ENCODE peak calls at places on chromosomes 1 and 21, in seven cellular contexts. F is HEK293T; N is activated CD4-positive, alpha-beta T cell treated with anti-CD3 and anti-CD28 coated beads for 36 hours; R is fibroblast of pulmonary artery; A is iris pigment epithelial cell; K is amniotic stem cell; I is hypothalamus. D is an unnamed sample.
A peak's percentile ranks its signal among the peaks of the same experiment; 100 is the strongest.

GRCh38 chr1:119101563-119101962 is 38.9 kb downstream of the WARS2 start:
- DNase-seq in F (no peak), N (no peak), R (peak; percentile 85), A (peak; percentile 97), K (no peak), I (no peak), D (no peak)

GRCh38 chr1:9671377-9672140 is 20.0 kb downstream of the PIK3CD start:
- DNase-seq in F (no peak), N (peak; percentile 51), R (no peak), A (peak; percentile 81), K (no peak), I (no peak), D (peak; percentile 59)

GRCh38 chr1:56180806-56181205 is 398.6 kb downstream of the PLPP3 start:
- DNase-seq in F (no peak), N (no peak), R (peak; percentile 30), A (no peak), K (no peak), I (no peak), D (no peak)

GRCh38 chr21:41164981-41165650 is 2.8 kb upstream of the BACE2 start:
- DNase-seq in F (no peak), N (no peak), R (peak; percentile 29), A (no peak), K (no peak), I (no peak), D (no peak)

GRCh38 chr1:218371927-218372672 is 27.0 kb downstream of the TGFB2 start:
- DNase-seq in F (no peak), N (no peak), R (peak; percentile 80), A (peak; percentile 74), K (no peak), I (no peak), D (no peak)

GRCh38 chr21:42527489-42528158 is 14.0 kb downstream of the SLC37A1 start:
- DNase-seq in F (no peak), N (peak; percentile 78), R (no peak), A (no peak), K (no peak), I (no peak), D (peak; percentile 87)

GRCh38 chr1:61639218-61639617 is 85.7 kb downstream of the TM2D1 start:
- DNase-seq in F (no peak), N (no peak), R (peak; percentile 13), A (no peak), K (no peak), I (no peak), D (no peak)

GRCh38 chr1:22550021-22550420 is 13.3 kb upstream of the EPHA8 start:
- DNase-seq in F (no peak), N (no peak), R (no peak), A (no peak), K (no peak), I (no peak), D (no peak)

GRCh38 chr1:58158465-58159423 is 387.8 kb downstream of the OMA1 start:
- DNase-seq in F (no peak), N (no peak), R (no peak), A (no peak), K (no peak), I (no peak), D (no peak)

GRCh38 chr1:211975152-211975941 is 60.0 kb downstream of the INTS7 start:
- DNase-seq in F (no peak), N (no peak), R (peak; percentile 11), A (peak; percentile 41), K (no peak), I (no peak), D (no peak)

GRCh38 chr1:14662116-14662515 is 63.6 kb downstream of the KAZN start:
- DNase-seq in F (no peak), N (no peak), R (no peak), A (no peak), K (no peak), I (no peak), D (no peak)

GRCh38 chr1:61951731-61952585 is 209.7 kb downstream of the PATJ start:
- DNase-seq in F (no peak), N (no peak), R (peak; percentile 44), A (peak; percentile 66), K (no peak), I (no peak), D (no peak)

GRCh38 chr21:42460391-42461184 is 35.4 kb downstream of the RSPH1 start:
- DNase-seq in F (no peak), N (peak; percentile 62), R (no peak), A (no peak), K (no peak), I (no peak), D (peak; percentile 75)

GRCh38 chr1:56339093-56339492 is 240.3 kb downstream of the PLPP3 start:
- DNase-seq in F (no peak), N (no peak), R (no peak), A (no peak), K (no peak), I (no peak), D (no peak)

GRCh38 chr1:102572637-102573036 is 535.7 kb downstream of the COL11A1 start:
- DNase-seq in F (no peak), N (no peak), R (no peak), A (no peak), K (no peak), I (no peak), D (no peak)

GRCh38 chr1:156814571-156815260 is 1.9 kb downstream of the SH2D2A start:
- DNase-seq in F (no peak), N (peak; percentile 74), R (no peak), A (no peak), K (no peak), I (no peak), D (peak; percentile 77)

GRCh38 chr1:7827134-7827955 is 25.5 kb downstream of the UTS2 start:
- DNase-seq in F (no peak), N (peak; percentile 35), R (peak; percentile 29), A (peak; percentile 12), K (no peak), I (no peak), D (peak; percentile 25)

GRCh38 chr1:201155354-201155753 is 1.1 kb upstream of the TMEM9 start:
- DNase-seq in F (no peak), N (no peak), R (no peak), A (no peak), K (no peak), I (no peak), D (no peak)

GRCh38 chr1:8134546-8135235 is 108.6 kb upstream of the ERRFI1 start:
- DNase-seq in F (no peak), N (no peak), R (peak; percentile 39), A (peak; percentile 46), K (no peak), I (no peak), D (no peak)

GRCh38 chr1:48203287-48203900 is 19.1 kb upstream of the SLC5A9 start:
- DNase-seq in F (peak; percentile 45), N (no peak), R (peak; percentile 44), A (peak; percentile 30), K (peak; percentile 11), I (no peak), D (no peak)

D was measured in activated naive CD4-positive, alpha-beta T cell treated with anti-CD3 and anti-CD28 coated beads for 36 hours.